ENCODE peak calls at places on chromosome 11, in ten cellular contexts. One of them, this sample, is unnamed.

GRCh38 chr11:108803781-108804180 is 138.9 kb downstream of the DDX10 start:
- DNase-seq in CMK: no peak
- DNase-seq in iPS DF 19.7: no peak
- DNase-seq in NCI-H345: no peak
- DNase-seq in activated T-cell treated with anti-CD3 and anti-CD28 coated beads, Interleukin-2, amount 50 U/mL, for 24 hours: no peak
- DNase-seq in nephron progenitor cell: no peak
- DNase-seq in colonic mucosa: no peak
- DNase-seq in effector CD4-positive, alpha-beta T cell: no peak
- DNase-seq in keratinocyte: no peak
- DNase-seq in endothelial cell: no peak
- DNase-seq in this sample: no peak

GRCh38 chr11:9680028-9680427 is 16.2 kb downstream of the SWAP70 start:
- DNase-seq in CMK: no peak
- DNase-seq in iPS DF 19.7: no peak
- DNase-seq in NCI-H345: no peak
- DNase-seq in activated T-cell treated with anti-CD3 and anti-CD28 coated beads, Interleukin-2, amount 50 U/mL, for 24 hours: no peak
- DNase-seq in nephron progenitor cell: no peak
- DNase-seq in colonic mucosa: no peak
- DNase-seq in effector CD4-positive, alpha-beta T cell: no peak
- DNase-seq in keratinocyte: no peak
- DNase-seq in endothelial cell: no peak
- DNase-seq in this sample: no peak

GRCh38 chr11:34405079-34405858 is 33.5 kb upstream of the CAT start:
- DNase-seq in CMK: no peak
- DNase-seq in iPS DF 19.7: no peak
- DNase-seq in NCI-H345: no peak
- DNase-seq in activated T-cell treated with anti-CD3 and anti-CD28 coated beads, Interleukin-2, amount 50 U/mL, for 24 hours: no peak
- DNase-seq in nephron progenitor cell: no peak
- DNase-seq in colonic mucosa: no peak
- DNase-seq in effector CD4-positive, alpha-beta T cell: no peak
- DNase-seq in keratinocyte: no peak
- DNase-seq in endothelial cell: no peak
- DNase-seq in this sample: no peak

GRCh38 chr11:93791493-93791892 is 7.4 kb downstream of the MED17 start:
- DNase-seq in CMK: no peak
- DNase-seq in iPS DF 19.7: no peak
- DNase-seq in NCI-H345: no peak
- DNase-seq in activated T-cell treated with anti-CD3 and anti-CD28 coated beads, Interleukin-2, amount 50 U/mL, for 24 hours: no peak
- DNase-seq in nephron progenitor cell: no peak
- DNase-seq in colonic mucosa: no peak
- DNase-seq in effector CD4-positive, alpha-beta T cell: no peak
- DNase-seq in keratinocyte: no peak
- DNase-seq in endothelial cell: no peak
- DNase-seq in this sample: no peak

GRCh38 chr11:12581923-12582322 is 92.3 kb upstream of the TEAD1 start:
- DNase-seq in CMK: no peak
- DNase-seq in iPS DF 19.7: no peak
- DNase-seq in NCI-H345: peak; percentile 31
- DNase-seq in activated T-cell treated with anti-CD3 and anti-CD28 coated beads, Interleukin-2, amount 50 U/mL, for 24 hours: no peak
- DNase-seq in nephron progenitor cell: no peak
- DNase-seq in colonic mucosa: no peak
- DNase-seq in effector CD4-positive, alpha-beta T cell: no peak
- DNase-seq in keratinocyte: no peak
- DNase-seq in endothelial cell: no peak
- DNase-seq in this sample: peak; percentile 17

GRCh38 chr11:124669193-124669592 is 4.3 kb downstream of the SIAE start:
- DNase-seq in CMK: no peak
- DNase-seq in iPS DF 19.7: no peak
- DNase-seq in NCI-H345: peak; percentile 28
- DNase-seq in activated T-cell treated with anti-CD3 and anti-CD28 coated beads, Interleukin-2, amount 50 U/mL, for 24 hours: peak; percentile 44
- DNase-seq in nephron progenitor cell: peak; percentile 46
- DNase-seq in colonic mucosa: peak; percentile 71
- DNase-seq in effector CD4-positive, alpha-beta T cell: peak; percentile 43
- DNase-seq in keratinocyte: no peak
- DNase-seq in endothelial cell: peak; percentile 59
- DNase-seq in this sample: peak; percentile 15

GRCh38 chr11:80960331-80961095 is 1519.7 kb upstream of the TENM4 start:
- DNase-seq in CMK: no peak
- DNase-seq in iPS DF 19.7: no peak
- DNase-seq in NCI-H345: no peak
- DNase-seq in activated T-cell treated with anti-CD3 and anti-CD28 coated beads, Interleukin-2, amount 50 U/mL, for 24 hours: no peak
- DNase-seq in nephron progenitor cell: no peak
- DNase-seq in colonic mucosa: no peak
- DNase-seq in effector CD4-positive, alpha-beta T cell: no peak
- DNase-seq in keratinocyte: no peak
- DNase-seq in endothelial cell: no peak
- DNase-seq in this sample: no peak

GRCh38 chr11:65262775-65263174 is 1.0 kb downstream of the POLA2 start:
- DNase-seq in CMK: no peak
- DNase-seq in iPS DF 19.7: no peak
- DNase-seq in NCI-H345: no peak
- DNase-seq in activated T-cell treated with anti-CD3 and anti-CD28 coated beads, Interleukin-2, amount 50 U/mL, for 24 hours: no peak
- DNase-seq in nephron progenitor cell: no peak
- DNase-seq in colonic mucosa: no peak
- DNase-seq in effector CD4-positive, alpha-beta T cell: no peak
- DNase-seq in keratinocyte: no peak
- DNase-seq in endothelial cell: no peak
- DNase-seq in this sample: no peak

GRCh38 chr11:15770798-15771414 is 585.4 kb downstream of the SOX6 start:
- DNase-seq in CMK: peak; percentile 2
- DNase-seq in iPS DF 19.7: peak; percentile 28
- DNase-seq in NCI-H345: peak; percentile 15
- DNase-seq in activated T-cell treated with anti-CD3 and anti-CD28 coated beads, Interleukin-2, amount 50 U/mL, for 24 hours: peak; percentile 37
- DNase-seq in nephron progenitor cell: peak; percentile 61
- DNase-seq in colonic mucosa: peak; percentile 62
- DNase-seq in effector CD4-positive, alpha-beta T cell: no peak
- DNase-seq in keratinocyte: no peak
- DNase-seq in endothelial cell: peak; percentile 60
- DNase-seq in this sample: peak; percentile 4

GRCh38 chr11:121494355-121495099 is 41.8 kb upstream of the SORL1-AS1 start:
- DNase-seq in CMK: no peak
- DNase-seq in iPS DF 19.7: no peak
- DNase-seq in NCI-H345: no peak
- DNase-seq in activated T-cell treated with anti-CD3 and anti-CD28 coated beads, Interleukin-2, amount 50 U/mL, for 24 hours: no peak
- DNase-seq in nephron progenitor cell: no peak
- DNase-seq in colonic mucosa: no peak
- DNase-seq in effector CD4-positive, alpha-beta T cell: no peak
- DNase-seq in keratinocyte: no peak
- DNase-seq in endothelial cell: no peak
- DNase-seq in this sample: no peak

GRCh38 chr11:77093987-77094840 is 8.4 kb upstream of the OMP start:
- DNase-seq in CMK: no peak
- DNase-seq in iPS DF 19.7: no peak
- DNase-seq in NCI-H345: no peak
- DNase-seq in activated T-cell treated with anti-CD3 and anti-CD28 coated beads, Interleukin-2, amount 50 U/mL, for 24 hours: no peak
- DNase-seq in nephron progenitor cell: no peak
- DNase-seq in colonic mucosa: no peak
- DNase-seq in effector CD4-positive, alpha-beta T cell: no peak
- DNase-seq in keratinocyte: no peak
- DNase-seq in endothelial cell: no peak
- DNase-seq in this sample: no peak

GRCh38 chr11:111325259-111325658 is 26.9 kb downstream of the POU2AF3 start:
- DNase-seq in CMK: no peak
- DNase-seq in iPS DF 19.7: no peak
- DNase-seq in NCI-H345: no peak
- DNase-seq in activated T-cell treated with anti-CD3 and anti-CD28 coated beads, Interleukin-2, amount 50 U/mL, for 24 hours: no peak
- DNase-seq in nephron progenitor cell: no peak
- DNase-seq in colonic mucosa: no peak
- DNase-seq in effector CD4-positive, alpha-beta T cell: no peak
- DNase-seq in keratinocyte: no peak
- DNase-seq in endothelial cell: no peak
- DNase-seq in this sample: no peak

GRCh38 chr11:19511413-19512183 is 201.0 kb upstream of the NAV2 start:
- DNase-seq in CMK: no peak
- DNase-seq in iPS DF 19.7: no peak
- DNase-seq in NCI-H345: peak; percentile 82
- DNase-seq in activated T-cell treated with anti-CD3 and anti-CD28 coated beads, Interleukin-2, amount 50 U/mL, for 24 hours: no peak
- DNase-seq in nephron progenitor cell: no peak
- DNase-seq in colonic mucosa: peak; percentile 23
- DNase-seq in effector CD4-positive, alpha-beta T cell: no peak
- DNase-seq in keratinocyte: no peak
- DNase-seq in endothelial cell: no peak
- DNase-seq in this sample: no peak

GRCh38 chr11:5690736-5691135 is 1.1 kb downstream of the TRIM22 start:
- DNase-seq in CMK: no peak
- DNase-seq in iPS DF 19.7: no peak
- DNase-seq in NCI-H345: no peak
- DNase-seq in activated T-cell treated with anti-CD3 and anti-CD28 coated beads, Interleukin-2, amount 50 U/mL, for 24 hours: no peak
- DNase-seq in nephron progenitor cell: no peak
- DNase-seq in colonic mucosa: no peak
- DNase-seq in effector CD4-positive, alpha-beta T cell: no peak
- DNase-seq in keratinocyte: no peak
- DNase-seq in endothelial cell: no peak
- DNase-seq in this sample: no peak

GRCh38 chr11:97140885-97141494 is 751.2 kb downstream of the JRKL start:
- DNase-seq in CMK: no peak
- DNase-seq in iPS DF 19.7: no peak
- DNase-seq in NCI-H345: peak; percentile 46
- DNase-seq in activated T-cell treated with anti-CD3 and anti-CD28 coated beads, Interleukin-2, amount 50 U/mL, for 24 hours: no peak
- DNase-seq in nephron progenitor cell: no peak
- DNase-seq in colonic mucosa: no peak
- DNase-seq in effector CD4-positive, alpha-beta T cell: no peak
- DNase-seq in keratinocyte: no peak
- DNase-seq in endothelial cell: peak; percentile 11
- DNase-seq in this sample: no peak

GRCh38 chr11:17578296-17578695 is 31.2 kb downstream of the OTOG start:
- DNase-seq in CMK: no peak
- DNase-seq in iPS DF 19.7: no peak
- DNase-seq in NCI-H345: no peak
- DNase-seq in activated T-cell treated with anti-CD3 and anti-CD28 coated beads, Interleukin-2, amount 50 U/mL, for 24 hours: no peak
- DNase-seq in nephron progenitor cell: no peak
- DNase-seq in colonic mucosa: no peak
- DNase-seq in effector CD4-positive, alpha-beta T cell: no peak
- DNase-seq in keratinocyte: no peak
- DNase-seq in endothelial cell: no peak
- DNase-seq in this sample: no peak

GRCh38 chr11:127962416-127962815 is 624.9 kb downstream of the ETS1 start:
- DNase-seq in CMK: no peak
- DNase-seq in iPS DF 19.7: no peak
- DNase-seq in NCI-H345: no peak
- DNase-seq in activated T-cell treated with anti-CD3 and anti-CD28 coated beads, Interleukin-2, amount 50 U/mL, for 24 hours: no peak
- DNase-seq in nephron progenitor cell: no peak
- DNase-seq in colonic mucosa: no peak
- DNase-seq in effector CD4-positive, alpha-beta T cell: no peak
- DNase-seq in keratinocyte: no peak
- DNase-seq in endothelial cell: no peak
- DNase-seq in this sample: no peak

GRCh38 chr11:78646564-78647185 is 72.0 kb upstream of the NARS2 start:
- DNase-seq in CMK: peak; percentile 3
- DNase-seq in iPS DF 19.7: no peak
- DNase-seq in NCI-H345: peak; percentile 79
- DNase-seq in activated T-cell treated with anti-CD3 and anti-CD28 coated beads, Interleukin-2, amount 50 U/mL, for 24 hours: peak; percentile 48
- DNase-seq in nephron progenitor cell: peak; percentile 60
- DNase-seq in colonic mucosa: peak; percentile 73
- DNase-seq in effector CD4-positive, alpha-beta T cell: peak; percentile 30
- DNase-seq in keratinocyte: no peak
- DNase-seq in endothelial cell: peak; percentile 52
- DNase-seq in this sample: peak; percentile 70

GRCh38 chr11:44861829-44862545 is 88.7 kb downstream of the TP53I11 start:
- DNase-seq in CMK: peak; percentile 64
- DNase-seq in iPS DF 19.7: peak; percentile 77
- DNase-seq in NCI-H345: no peak
- DNase-seq in activated T-cell treated with anti-CD3 and anti-CD28 coated beads, Interleukin-2, amount 50 U/mL, for 24 hours: peak; percentile 82
- DNase-seq in nephron progenitor cell: no peak
- DNase-seq in colonic mucosa: peak; percentile 54
- DNase-seq in effector CD4-positive, alpha-beta T cell: peak; percentile 47
- DNase-seq in keratinocyte: peak; percentile 66
- DNase-seq in endothelial cell: no peak
- DNase-seq in this sample: no peak

GRCh38 chr11:93329936-93330445 is 551 bp upstream of the DEUP1 start:
- DNase-seq in CMK: no peak
- DNase-seq in iPS DF 19.7: no peak
- DNase-seq in NCI-H345: peak; percentile 70
- DNase-seq in activated T-cell treated with anti-CD3 and anti-CD28 coated beads, Interleukin-2, amount 50 U/mL, for 24 hours: no peak
- DNase-seq in nephron progenitor cell: peak; percentile 25
- DNase-seq in colonic mucosa: peak; percentile 19
- DNase-seq in effector CD4-positive, alpha-beta T cell: no peak
- DNase-seq in keratinocyte: no peak
- DNase-seq in endothelial cell: peak; percentile 4
- DNase-seq in this sample: peak; percentile 41

GRCh38 chr11:119427279-119427678 is 4.3 kb upstream of the THY1 start:
- DNase-seq in CMK: no peak
- DNase-seq in iPS DF 19.7: no peak
- DNase-seq in NCI-H345: no peak
- DNase-seq in activated T-cell treated with anti-CD3 and anti-CD28 coated beads, Interleukin-2, amount 50 U/mL, for 24 hours: no peak
- DNase-seq in nephron progenitor cell: no peak
- DNase-seq in colonic mucosa: no peak
- DNase-seq in effector CD4-positive, alpha-beta T cell: no peak
- DNase-seq in keratinocyte: no peak
- DNase-seq in endothelial cell: no peak
- DNase-seq in this sample: no peak

GRCh38 chr11:73734996-73735395 is 25.9 kb downstream of the RAB6A start:
- DNase-seq in CMK: no peak
- DNase-seq in iPS DF 19.7: no peak
- DNase-seq in NCI-H345: no peak
- DNase-seq in activated T-cell treated with anti-CD3 and anti-CD28 coated beads, Interleukin-2, amount 50 U/mL, for 24 hours: no peak
- DNase-seq in nephron progenitor cell: no peak
- DNase-seq in colonic mucosa: no peak
- DNase-seq in effector CD4-positive, alpha-beta T cell: no peak
- DNase-seq in keratinocyte: no peak
- DNase-seq in endothelial cell: no peak
- DNase-seq in this sample: no peak

GRCh38 chr11:66264893-66265292 is 3.5 kb upstream of the RAB1B start:
- DNase-seq in CMK: no peak
- DNase-seq in iPS DF 19.7: no peak
- DNase-seq in NCI-H345: no peak
- DNase-seq in activated T-cell treated with anti-CD3 and anti-CD28 coated beads, Interleukin-2, amount 50 U/mL, for 24 hours: peak; percentile 55
- DNase-seq in nephron progenitor cell: peak; percentile 44
- DNase-seq in colonic mucosa: no peak
- DNase-seq in effector CD4-positive, alpha-beta T cell: no peak
- DNase-seq in keratinocyte: no peak
- DNase-seq in endothelial cell: no peak
- DNase-seq in this sample: no peak

GRCh38 chr11:44505591-44506054 is 59.8 kb upstream of the CD82 start:
- DNase-seq in CMK: peak; percentile 44
- DNase-seq in iPS DF 19.7: no peak
- DNase-seq in NCI-H345: no peak
- DNase-seq in activated T-cell treated with anti-CD3 and anti-CD28 coated beads, Interleukin-2, amount 50 U/mL, for 24 hours: no peak
- DNase-seq in nephron progenitor cell: no peak
- DNase-seq in colonic mucosa: no peak
- DNase-seq in effector CD4-positive, alpha-beta T cell: no peak
- DNase-seq in keratinocyte: no peak
- DNase-seq in endothelial cell: no peak
- DNase-seq in this sample: no peak

GRCh38 chr11:12139144-12139881 is 28.9 kb downstream of the MICAL2 start:
- DNase-seq in CMK: no peak
- DNase-seq in iPS DF 19.7: no peak
- DNase-seq in NCI-H345: no peak
- DNase-seq in activated T-cell treated with anti-CD3 and anti-CD28 coated beads, Interleukin-2, amount 50 U/mL, for 24 hours: no peak
- DNase-seq in nephron progenitor cell: no peak
- DNase-seq in colonic mucosa: no peak
- DNase-seq in effector CD4-positive, alpha-beta T cell: no peak
- DNase-seq in keratinocyte: no peak
- DNase-seq in endothelial cell: no peak
- DNase-seq in this sample: no peak

GRCh38 chr11:120185678-120186407 is 25.0 kb upstream of the OAF start:
- DNase-seq in CMK: no peak
- DNase-seq in iPS DF 19.7: no peak
- DNase-seq in NCI-H345: no peak
- DNase-seq in activated T-cell treated with anti-CD3 and anti-CD28 coated beads, Interleukin-2, amount 50 U/mL, for 24 hours: peak; percentile 2
- DNase-seq in nephron progenitor cell: no peak
- DNase-seq in colonic mucosa: peak; percentile 31
- DNase-seq in effector CD4-positive, alpha-beta T cell: no peak
- DNase-seq in keratinocyte: no peak
- DNase-seq in endothelial cell: no peak
- DNase-seq in this sample: no peak

GRCh38 chr11:80122211-80122610 is 681.4 kb upstream of the TENM4 start:
- DNase-seq in CMK: no peak
- DNase-seq in iPS DF 19.7: no peak
- DNase-seq in NCI-H345: no peak
- DNase-seq in activated T-cell treated with anti-CD3 and anti-CD28 coated beads, Interleukin-2, amount 50 U/mL, for 24 hours: no peak
- DNase-seq in nephron progenitor cell: no peak
- DNase-seq in colonic mucosa: no peak
- DNase-seq in effector CD4-positive, alpha-beta T cell: no peak
- DNase-seq in keratinocyte: no peak
- DNase-seq in endothelial cell: no peak
- DNase-seq in this sample: no peak

GRCh38 chr11:3129181-3129590 is 35.9 kb downstream of the OSBPL5 start:
- DNase-seq in CMK: no peak
- DNase-seq in iPS DF 19.7: no peak
- DNase-seq in NCI-H345: no peak
- DNase-seq in activated T-cell treated with anti-CD3 and anti-CD28 coated beads, Interleukin-2, amount 50 U/mL, for 24 hours: no peak
- DNase-seq in nephron progenitor cell: no peak
- DNase-seq in colonic mucosa: no peak
- DNase-seq in effector CD4-positive, alpha-beta T cell: no peak
- DNase-seq in keratinocyte: no peak
- DNase-seq in endothelial cell: no peak
- DNase-seq in this sample: no peak